ENCODE peak calls at places on chromosomes 2 and 18, in ten cellular contexts. One of them, this sample, is unnamed.

GRCh38 chr2:30862054-30862651 is 54.9 kb upstream of the CAPN13 start:
- DNase-seq in NCI-H1105 treated with DMSO at 0.1 percent for 48 hours: peak
- DNase-seq in left lobe of liver: peak
- DNase-seq in left ventricle myocardium superior: peak
- DNase-seq in NCI-H1092: peak
- DNase-seq in stimulated activated CD4-positive, alpha-beta T cell treated with anti-CD3 and anti-CD28 coated beads, Interleukin-1b, Interleukin-23, amount 100 ng/mL, for 24 hours: peak
- DNase-seq in ACHN: peak
- DNase-seq in astrocyte: peak
- DNase-seq in C1 segment of cervical spinal cord: no peak
- DNase-seq in neural crest cell: peak
- DNase-seq in this sample: no peak

GRCh38 chr2:227164745-227165350 is 424 bp downstream of the COL4A3 start:
- DNase-seq in stimulated activated CD4-positive, alpha-beta T cell treated with anti-CD3 and anti-CD28 coated beads, Interleukin-1b, Interleukin-23, amount 100 ng/mL, for 24 hours: no peak
- DNase-seq in left lobe of liver: peak
- DNase-seq in NCI-H1092: no peak
- DNase-seq in C1 segment of cervical spinal cord: no peak
- DNase-seq in neural crest cell: no peak
- DNase-seq in NCI-H1105 treated with DMSO at 0.1 percent for 48 hours: no peak
- DNase-seq in astrocyte: no peak
- DNase-seq in ACHN: peak
- DNase-seq in left ventricle myocardium superior: peak
- DNase-seq in this sample: no peak

GRCh38 chr2:217910875-217911212 is 92.0 kb downstream of the TNS1 start:
- DNase-seq in NCI-H1092: no peak
- DNase-seq in ACHN: no peak
- DNase-seq in C1 segment of cervical spinal cord: no peak
- DNase-seq in NCI-H1105 treated with DMSO at 0.1 percent for 48 hours: no peak
- DNase-seq in left ventricle myocardium superior: peak
- DNase-seq in neural crest cell: no peak
- DNase-seq in astrocyte: no peak
- DNase-seq in left lobe of liver: no peak
- DNase-seq in stimulated activated CD4-positive, alpha-beta T cell treated with anti-CD3 and anti-CD28 coated beads, Interleukin-1b, Interleukin-23, amount 100 ng/mL, for 24 hours: no peak
- DNase-seq in this sample: no peak

GRCh38 chr2:237863659-237864029 is 4.2 kb downstream of the RAMP1 start:
- DNase-seq in C1 segment of cervical spinal cord: no peak
- DNase-seq in left ventricle myocardium superior: no peak
- DNase-seq in left lobe of liver: no peak
- DNase-seq in ACHN: no peak
- DNase-seq in stimulated activated CD4-positive, alpha-beta T cell treated with anti-CD3 and anti-CD28 coated beads, Interleukin-1b, Interleukin-23, amount 100 ng/mL, for 24 hours: no peak
- DNase-seq in neural crest cell: no peak
- DNase-seq in NCI-H1105 treated with DMSO at 0.1 percent for 48 hours: no peak
- DNase-seq in NCI-H1092: no peak
- DNase-seq in astrocyte: no peak
- DNase-seq in this sample: no peak

GRCh38 chr2:170953976-170954375 is 24.9 kb downstream of the GORASP2 start:
- DNase-seq in stimulated activated CD4-positive, alpha-beta T cell treated with anti-CD3 and anti-CD28 coated beads, Interleukin-1b, Interleukin-23, amount 100 ng/mL, for 24 hours: no peak
- DNase-seq in astrocyte: no peak
- DNase-seq in neural crest cell: no peak
- DNase-seq in ACHN: no peak
- DNase-seq in NCI-H1092: no peak
- DNase-seq in C1 segment of cervical spinal cord: no peak
- DNase-seq in left ventricle myocardium superior: no peak
- DNase-seq in NCI-H1105 treated with DMSO at 0.1 percent for 48 hours: no peak
- DNase-seq in left lobe of liver: no peak
- DNase-seq in this sample: no peak

GRCh38 chr2:105541189-105542050 is 142.6 kb upstream of the FHL2 start:
- DNase-seq in left ventricle myocardium superior: no peak
- DNase-seq in left lobe of liver: peak
- DNase-seq in NCI-H1092: no peak
- DNase-seq in astrocyte: no peak
- DNase-seq in neural crest cell: no peak
- DNase-seq in ACHN: no peak
- DNase-seq in NCI-H1105 treated with DMSO at 0.1 percent for 48 hours: no peak
- DNase-seq in C1 segment of cervical spinal cord: no peak
- DNase-seq in stimulated activated CD4-positive, alpha-beta T cell treated with anti-CD3 and anti-CD28 coated beads, Interleukin-1b, Interleukin-23, amount 100 ng/mL, for 24 hours: no peak
- DNase-seq in this sample: peak

GRCh38 chr2:178277741-178278197 is 83.5 kb downstream of the OSBPL6 start:
- DNase-seq in ACHN: no peak
- DNase-seq in stimulated activated CD4-positive, alpha-beta T cell treated with anti-CD3 and anti-CD28 coated beads, Interleukin-1b, Interleukin-23, amount 100 ng/mL, for 24 hours: no peak
- DNase-seq in astrocyte: peak
- DNase-seq in left ventricle myocardium superior: no peak
- DNase-seq in NCI-H1092: no peak
- DNase-seq in left lobe of liver: peak
- DNase-seq in C1 segment of cervical spinal cord: no peak
- DNase-seq in neural crest cell: no peak
- DNase-seq in NCI-H1105 treated with DMSO at 0.1 percent for 48 hours: no peak
- DNase-seq in this sample: no peak

GRCh38 chr2:172335731-172336130 is 91.7 kb upstream of the ITGA6 start:
- DNase-seq in astrocyte: no peak
- DNase-seq in left ventricle myocardium superior: no peak
- DNase-seq in stimulated activated CD4-positive, alpha-beta T cell treated with anti-CD3 and anti-CD28 coated beads, Interleukin-1b, Interleukin-23, amount 100 ng/mL, for 24 hours: no peak
- DNase-seq in neural crest cell: no peak
- DNase-seq in ACHN: no peak
- DNase-seq in NCI-H1105 treated with DMSO at 0.1 percent for 48 hours: no peak
- DNase-seq in C1 segment of cervical spinal cord: no peak
- DNase-seq in NCI-H1092: no peak
- DNase-seq in left lobe of liver: no peak
- DNase-seq in this sample: no peak

GRCh38 chr2:112547333-112547732 is 5.1 kb downstream of the POLR1B start:
- DNase-seq in astrocyte: peak
- DNase-seq in NCI-H1105 treated with DMSO at 0.1 percent for 48 hours: no peak
- DNase-seq in left ventricle myocardium superior: no peak
- DNase-seq in stimulated activated CD4-positive, alpha-beta T cell treated with anti-CD3 and anti-CD28 coated beads, Interleukin-1b, Interleukin-23, amount 100 ng/mL, for 24 hours: no peak
- DNase-seq in neural crest cell: no peak
- DNase-seq in C1 segment of cervical spinal cord: no peak
- DNase-seq in left lobe of liver: peak
- DNase-seq in NCI-H1092: no peak
- DNase-seq in ACHN: peak
- DNase-seq in this sample: no peak

GRCh38 chr2:628651-629050 is 48.6 kb downstream of the TMEM18 start:
- DNase-seq in neural crest cell: no peak
- DNase-seq in stimulated activated CD4-positive, alpha-beta T cell treated with anti-CD3 and anti-CD28 coated beads, Interleukin-1b, Interleukin-23, amount 100 ng/mL, for 24 hours: no peak
- DNase-seq in NCI-H1092: no peak
- DNase-seq in NCI-H1105 treated with DMSO at 0.1 percent for 48 hours: no peak
- DNase-seq in ACHN: no peak
- DNase-seq in left ventricle myocardium superior: no peak
- DNase-seq in C1 segment of cervical spinal cord: no peak
- DNase-seq in astrocyte: no peak
- DNase-seq in left lobe of liver: no peak
- DNase-seq in this sample: peak

GRCh38 chr2:232626584-232626983 is 6.8 kb upstream of the EFHD1 start:
- DNase-seq in neural crest cell: no peak
- DNase-seq in C1 segment of cervical spinal cord: no peak
- DNase-seq in NCI-H1105 treated with DMSO at 0.1 percent for 48 hours: no peak
- DNase-seq in stimulated activated CD4-positive, alpha-beta T cell treated with anti-CD3 and anti-CD28 coated beads, Interleukin-1b, Interleukin-23, amount 100 ng/mL, for 24 hours: no peak
- DNase-seq in left lobe of liver: no peak
- DNase-seq in ACHN: no peak
- DNase-seq in left ventricle myocardium superior: no peak
- DNase-seq in astrocyte: no peak
- DNase-seq in NCI-H1092: no peak
- DNase-seq in this sample: no peak

GRCh38 chr2:63903003-63903402 is 61.3 kb downstream of the UGP2 start:
- DNase-seq in neural crest cell: no peak
- DNase-seq in left ventricle myocardium superior: no peak
- DNase-seq in stimulated activated CD4-positive, alpha-beta T cell treated with anti-CD3 and anti-CD28 coated beads, Interleukin-1b, Interleukin-23, amount 100 ng/mL, for 24 hours: no peak
- DNase-seq in NCI-H1092: no peak
- DNase-seq in C1 segment of cervical spinal cord: no peak
- DNase-seq in ACHN: peak
- DNase-seq in left lobe of liver: no peak
- DNase-seq in NCI-H1105 treated with DMSO at 0.1 percent for 48 hours: no peak
- DNase-seq in astrocyte: peak
- DNase-seq in this sample: no peak

GRCh38 chr2:207983654-207984053 is 41.7 kb downstream of the PLEKHM3 start:
- DNase-seq in astrocyte: no peak
- DNase-seq in C1 segment of cervical spinal cord: no peak
- DNase-seq in left ventricle myocardium superior: no peak
- DNase-seq in left lobe of liver: no peak
- DNase-seq in NCI-H1092: no peak
- DNase-seq in stimulated activated CD4-positive, alpha-beta T cell treated with anti-CD3 and anti-CD28 coated beads, Interleukin-1b, Interleukin-23, amount 100 ng/mL, for 24 hours: no peak
- DNase-seq in neural crest cell: no peak
- DNase-seq in NCI-H1105 treated with DMSO at 0.1 percent for 48 hours: no peak
- DNase-seq in ACHN: no peak
- DNase-seq in this sample: no peak

GRCh38 chr2:100820346-100821254 is 661 bp downstream of the NPAS2 start:
- DNase-seq in stimulated activated CD4-positive, alpha-beta T cell treated with anti-CD3 and anti-CD28 coated beads, Interleukin-1b, Interleukin-23, amount 100 ng/mL, for 24 hours: no peak
- DNase-seq in C1 segment of cervical spinal cord: no peak
- DNase-seq in left lobe of liver: peak
- DNase-seq in neural crest cell: peak
- DNase-seq in ACHN: no peak
- DNase-seq in astrocyte: no peak
- DNase-seq in NCI-H1105 treated with DMSO at 0.1 percent for 48 hours: no peak
- DNase-seq in left ventricle myocardium superior: peak
- DNase-seq in NCI-H1092: no peak
- DNase-seq in this sample: no peak

GRCh38 chr2:199460101-199460671 is 2.4 kb upstream of the SATB2 start:
- DNase-seq in left lobe of liver: no peak
- DNase-seq in left ventricle myocardium superior: no peak
- DNase-seq in ACHN: peak
- DNase-seq in NCI-H1092: no peak
- DNase-seq in stimulated activated CD4-positive, alpha-beta T cell treated with anti-CD3 and anti-CD28 coated beads, Interleukin-1b, Interleukin-23, amount 100 ng/mL, for 24 hours: no peak
- DNase-seq in C1 segment of cervical spinal cord: no peak
- DNase-seq in NCI-H1105 treated with DMSO at 0.1 percent for 48 hours: peak
- DNase-seq in astrocyte: peak
- DNase-seq in neural crest cell: no peak
- DNase-seq in this sample: no peak

GRCh38 chr18:46542545-46542944 is 114.5 kb downstream of the LOXHD1 start:
- DNase-seq in left lobe of liver: no peak
- DNase-seq in C1 segment of cervical spinal cord: no peak
- DNase-seq in neural crest cell: no peak
- DNase-seq in NCI-H1092: no peak
- DNase-seq in astrocyte: no peak
- DNase-seq in NCI-H1105 treated with DMSO at 0.1 percent for 48 hours: no peak
- DNase-seq in stimulated activated CD4-positive, alpha-beta T cell treated with anti-CD3 and anti-CD28 coated beads, Interleukin-1b, Interleukin-23, amount 100 ng/mL, for 24 hours: no peak
- DNase-seq in ACHN: peak
- DNase-seq in left ventricle myocardium superior: no peak
- DNase-seq in this sample: no peak

GRCh38 chr2:118588826-118589225 is 258.6 kb downstream of the EN1 start:
- DNase-seq in left lobe of liver: no peak
- DNase-seq in NCI-H1105 treated with DMSO at 0.1 percent for 48 hours: no peak
- DNase-seq in ACHN: no peak
- DNase-seq in left ventricle myocardium superior: no peak
- DNase-seq in NCI-H1092: no peak
- DNase-seq in neural crest cell: no peak
- DNase-seq in C1 segment of cervical spinal cord: no peak
- DNase-seq in astrocyte: no peak
- DNase-seq in stimulated activated CD4-positive, alpha-beta T cell treated with anti-CD3 and anti-CD28 coated beads, Interleukin-1b, Interleukin-23, amount 100 ng/mL, for 24 hours: no peak
- DNase-seq in this sample: no peak